ENCODE peak calls at places on chromosome 7, in seven cellular contexts. P is breast epithelium; V is lung; W is SK-N-SH; Q is CD4-positive, alpha-beta T cell; L is RWPE1; M is OCI-LY7. X is an unnamed sample.

GRCh38 chr7:3949226-3949625 is 648.2 kb downstream of the SDK1 start:
- DNase-seq in P (no peak), V (no peak), W (no peak), Q (no peak), L (no peak), M (no peak), X (no peak)

GRCh38 chr7:152870106-152870693 is 110.6 kb downstream of the ACTR3B start:
- DNase-seq in P (no peak), V (no peak), W (no peak), Q (no peak), L (no peak), M (no peak), X (no peak)

GRCh38 chr7:93921607-93922446 is at the start of gene GNG11:
- DNase-seq in P (peak; percentile 56), V (peak; percentile 40), W (peak; percentile 86), Q (no peak), L (peak; percentile 30), M (peak; percentile 57), X (peak; percentile 29)

GRCh38 chr7:80189638-80190037 is 55.0 kb downstream of the GNAI1 start:
- DNase-seq in P (no peak), V (no peak), W (no peak), Q (no peak), L (no peak), M (no peak), X (no peak)

GRCh38 chr7:96380111-96380512 is 58.2 kb upstream of the SLC25A13 start:
- DNase-seq in P (no peak), V (no peak), W (no peak), Q (no peak), L (no peak), M (no peak), X (no peak)

GRCh38 chr7:132508724-132509348 is 67.4 kb downstream of the PLXNA4 start:
- DNase-seq in P (no peak), V (no peak), W (peak; percentile 68), Q (no peak), L (no peak), M (no peak), X (no peak)

GRCh38 chr7:38673795-38674194 is 42.6 kb upstream of the AMPH start:
- DNase-seq in P (no peak), V (no peak), W (no peak), Q (no peak), L (peak; percentile 78), M (no peak), X (peak; percentile 29)

GRCh38 chr7:45888185-45888992 is at the start of gene IGFBP1:
- DNase-seq in P (no peak), V (no peak), W (peak; percentile 83), Q (no peak), L (no peak), M (no peak), X (no peak)

GRCh38 chr7:37251222-37251621 is 197.4 kb downstream of the ELMO1 start:
- DNase-seq in P (no peak), V (no peak), W (no peak), Q (no peak), L (no peak), M (no peak), X (no peak)

GRCh38 chr7:100866721-100867039 is 507 bp upstream of the TRIP6 start:
- DNase-seq in P (no peak), V (no peak), W (peak; percentile 38), Q (no peak), L (no peak), M (no peak), X (no peak)

GRCh38 chr7:45131891-45132290 is 20.4 kb upstream of the TBRG4 start:
- DNase-seq in P (no peak), V (no peak), W (no peak), Q (no peak), L (no peak), M (no peak), X (no peak)

GRCh38 chr7:24540956-24541355 is 32.3 kb upstream of the PALS2 start:
- DNase-seq in P (no peak), V (no peak), W (no peak), Q (no peak), L (no peak), M (no peak), X (no peak)

GRCh38 chr7:40483630-40484029 is 348.8 kb downstream of the SUGCT start:
- DNase-seq in P (no peak), V (no peak), W (no peak), Q (no peak), L (no peak), M (no peak), X (no peak)

GRCh38 chr7:95904099-95904498 is 131.7 kb downstream of the DYNC1I1 start:
- DNase-seq in P (no peak), V (no peak), W (no peak), Q (no peak), L (no peak), M (no peak), X (no peak)

GRCh38 chr7:23418046-23418445 is 52.2 kb downstream of the IGF2BP3 start:
- DNase-seq in P (no peak), V (no peak), W (no peak), Q (no peak), L (no peak), M (no peak), X (peak; percentile 51)

GRCh38 chr7:51123322-51124021 is 193.1 kb downstream of the COBL start:
- DNase-seq in P (peak; percentile 90), V (peak; percentile 37), W (no peak), Q (peak; percentile 7), L (peak; percentile 97), M (no peak), X (peak; percentile 89)

GRCh38 chr7:127504715-127505114 is 80.7 kb downstream of the GCC1 start:
- DNase-seq in P (no peak), V (no peak), W (peak; percentile 42), Q (no peak), L (peak; percentile 9), M (peak; percentile 32), X (no peak)

GRCh38 chr7:19405546-19405945 is 260.3 kb upstream of the FERD3L start:
- DNase-seq in P (no peak), V (no peak), W (no peak), Q (no peak), L (peak; percentile 42), M (no peak), X (peak; percentile 61)

GRCh38 chr7:150992833-150993302 is 2.1 kb downstream of the NOS3 start:
- DNase-seq in P (no peak), V (no peak), W (peak; percentile 89), Q (no peak), L (no peak), M (peak; percentile 58), X (no peak)

GRCh38 chr7:78970440-78970916 is 483.0 kb downstream of the MAGI2 start:
- DNase-seq in P (no peak), V (no peak), W (no peak), Q (no peak), L (no peak), M (no peak), X (no peak)

GRCh38 chr7:133230591-133231194 is 22.2 kb upstream of the EXOC4 start:
- DNase-seq in P (no peak), V (peak; percentile 37), W (peak; percentile 52), Q (peak; percentile 33), L (no peak), M (peak; percentile 56), X (peak; percentile 25)

GRCh38 chr7:72444023-72444776 is 32.1 kb upstream of the CALN1 start:
- DNase-seq in P (no peak), V (no peak), W (no peak), Q (no peak), L (no peak), M (peak; percentile 18), X (no peak)

GRCh38 chr7:151626422-151627115 is 106.9 kb upstream of the RHEB start:
- DNase-seq in P (peak; percentile 28), V (peak; percentile 41), W (peak; percentile 56), Q (peak; percentile 9), L (no peak), M (peak; percentile 37), X (peak; percentile 9)

GRCh38 chr7:31950101-31950755 is 120.0 kb downstream of the PDE1C start:
- DNase-seq in P (no peak), V (no peak), W (no peak), Q (no peak), L (no peak), M (no peak), X (peak; percentile 73)

GRCh38 chr7:35185908-35186731 is 67.8 kb downstream of the TBX20 start:
- DNase-seq in P (no peak), V (no peak), W (peak; percentile 73), Q (no peak), L (no peak), M (no peak), X (peak; percentile 32)
- TF ChIP-seq CTCF in P (no peak), V (no peak), W (peak; percentile 57), Q (no peak), L (no peak), M (no peak), X (no peak)

DNA sequence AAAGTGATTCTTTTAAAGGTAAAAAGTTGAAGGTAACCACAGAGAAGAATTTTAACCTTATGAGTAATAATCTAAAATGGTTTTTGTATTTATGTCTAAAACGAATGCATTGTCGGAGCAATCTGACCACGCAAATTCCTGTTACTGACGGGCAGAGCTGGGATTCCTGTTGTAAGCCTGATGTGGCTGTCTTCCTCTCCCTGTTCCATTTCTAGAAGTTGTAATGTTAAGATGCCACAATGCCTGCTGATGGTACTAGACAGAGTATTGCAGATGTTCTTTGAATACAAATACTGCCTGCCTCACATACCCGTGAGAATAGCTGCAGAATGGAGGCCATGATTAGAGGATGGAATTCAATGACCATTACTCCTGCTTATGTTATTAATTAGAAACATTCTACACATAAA is 197.0 kb downstream of the PTN start:
- DNase-seq in P (no peak), V (no peak), W (no peak), Q (no peak), L (no peak), M (no peak), X (peak; percentile 12)
- H3K27ac ChIP-seq in P (no peak overlapping the region), V (no peak overlapping the region), W (no peak overlapping the region), Q (no peak overlapping the region), L (no peak overlapping the region), M (no peak overlapping the region), X (no peak overlapping the region)

DNA sequence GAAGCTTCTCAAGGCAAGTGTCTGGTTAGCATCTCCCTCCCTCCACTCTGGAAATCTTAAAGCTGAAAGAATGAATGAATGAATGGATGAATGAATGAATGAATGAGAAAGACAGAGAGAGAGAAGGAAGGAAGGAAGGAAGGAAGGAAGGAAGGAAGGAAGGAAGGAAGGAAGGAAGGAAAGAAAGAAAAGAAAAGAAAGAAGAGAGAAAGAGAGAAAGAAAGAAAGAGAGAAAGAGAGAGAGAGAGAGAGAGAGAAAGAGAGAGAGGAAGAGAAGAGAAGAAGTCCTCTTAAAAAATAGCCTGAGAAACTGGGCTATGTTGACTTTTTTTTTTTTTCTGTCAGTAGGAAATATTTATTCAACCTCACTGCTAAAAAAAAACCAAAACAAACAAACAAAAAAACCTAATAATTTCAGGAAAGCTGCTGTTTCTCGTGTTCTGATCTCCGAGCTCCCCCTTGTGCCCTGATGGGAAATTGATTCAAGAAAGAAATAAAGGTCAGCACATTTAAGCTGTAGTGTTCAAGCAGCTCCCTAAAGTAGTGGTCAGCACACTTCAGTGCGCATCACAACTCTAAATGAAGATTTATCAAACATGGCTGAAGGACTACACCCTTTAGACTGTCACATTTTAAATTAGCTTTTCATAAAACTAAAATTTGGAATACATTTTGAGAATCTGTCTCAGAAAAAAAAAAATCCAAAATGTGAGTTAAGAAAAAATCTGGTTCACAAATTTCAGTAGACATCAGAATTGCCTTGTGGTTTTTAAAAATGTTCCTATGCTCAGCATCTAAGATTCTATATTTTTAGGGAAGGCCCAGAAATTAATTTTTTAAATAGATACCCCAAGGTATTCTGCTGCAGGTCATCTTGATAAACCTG is 154.3 kb downstream of the ELAPOR2 start:
- DNase-seq in P (no peak), V (no peak), W (peak; percentile 15), Q (no peak), L (no peak), M (peak; percentile 13), X (peak; percentile 6)
- TF ChIP-seq CTCF in P (no peak), V (no peak), W (peak; percentile 84), Q (no peak), L (peak; percentile 63), M (peak; percentile 81), X (peak; percentile 62)

GRCh38 chr7:27155816-27156507 is 513 bp downstream of the HOXA7 start:
- DNase-seq in P (peak; percentile 19), V (no peak), W (no peak), Q (no peak), L (no peak), M (peak; percentile 65), X (peak; percentile 37)
- H3K27ac ChIP-seq in P (peak overlapping the region; percentile 91), V (peak overlapping the region; percentile 78), W (no peak overlapping the region), Q (no peak overlapping the region), L (peak overlapping the region; percentile 90), M (peak overlapping the region; percentile 47), X (peak overlapping the region; percentile 63)